ENCODE peak calls at places on chromosomes 13 and 19, in ten cellular contexts. R is left colon; S is non-pigmented ciliary epithelial cell; D is stimulated activated CD4-positive, alpha-beta T cell treated with anti-CD3 and anti-CD28 coated beads, Interleukin-1b, Interleukin-23, amount 100 ng/mL, for 4 hours; U is IMR-90; M is ureter; H is memory B cell; K is M059J; X is stimulated activated CD8-positive, alpha-beta memory T cell treated with anti-CD3 and anti-CD28 coated beads, Interleukin-4, amount 100 ng/mL, for 24 hours; P is ascending aorta. W is an unnamed sample.

GRCh38 chr19:42683917-42684513 is 56.3 kb downstream of the PSG3 start:
- DNase-seq in R (no peak), S (peak), D (no peak), U (peak), M (no peak), H (peak), K (peak), X (no peak), P (no peak), W (peak)

GRCh38 chr13:33509642-33510229 is 224.2 kb upstream of the STARD13 start:
- DNase-seq in R (peak), S (no peak), D (no peak), U (no peak), M (peak), H (no peak), K (peak), X (no peak), P (peak), W (peak)

GRCh38 chr19:15479391-15480345 is at the start of gene PGLYRP2:
- DNase-seq in R (no peak), S (no peak), D (no peak), U (no peak), M (peak), H (no peak), K (peak), X (no peak), P (no peak), W (no peak)

GRCh38 chr19:47479701-47480503 is 4.1 kb downstream of the KPTN start:
- DNase-seq in R (no peak), S (no peak), D (no peak), U (no peak), M (no peak), H (no peak), K (no peak), X (no peak), P (no peak), W (no peak)

GRCh38 chr13:94641432-94641941 is 39.8 kb downstream of the GPR180 start:
- DNase-seq in R (no peak), S (peak), D (no peak), U (peak), M (no peak), H (no peak), K (peak), X (no peak), P (no peak), W (peak)

GRCh38 chr13:61913183-61913582 is 497.5 kb upstream of the PCDH20 start:
- DNase-seq in R (no peak), S (peak), D (no peak), U (no peak), M (no peak), H (no peak), K (no peak), X (no peak), P (no peak), W (peak)

GRCh38 chr19:11699931-11700794 is 38.6 kb downstream of the ZNF823 start:
- DNase-seq in R (no peak), S (no peak), D (no peak), U (peak), M (no peak), H (no peak), K (peak), X (no peak), P (no peak), W (peak)

GRCh38 chr13:107807306-107808073 is 407.8 kb downstream of the LIG4 start:
- DNase-seq in R (no peak), S (no peak), D (no peak), U (no peak), M (no peak), H (no peak), K (no peak), X (no peak), P (no peak), W (peak)

GRCh38 chr13:96444676-96445075 is 354.8 kb downstream of the HS6ST3 start:
- DNase-seq in R (no peak), S (no peak), D (no peak), U (no peak), M (no peak), H (no peak), K (no peak), X (no peak), P (no peak), W (no peak)